ENCODE peak calls at places on chromosomes 7 and 10, in seven cellular contexts. One of them, this sample, is unnamed.

GRCh38 chr7:102933763-102934162 is 21.0 kb downstream of the LRRC17 start:
- DNase-seq in esophagus squamous epithelium: no peak
- DNase-seq in fibroblast of lung: peak; percentile 97
- DNase-seq in astrocyte: peak; percentile 96
- DNase-seq in hepatocyte: peak; percentile 76
- DNase-seq in brain microvascular endothelial cell: peak; percentile 87
- DNase-seq in spleen: no peak
- DNase-seq in this sample: no peak

GRCh38 chr10:19817251-19818046 is 1.2 kb downstream of the PLXDC2 start:
- DNase-seq in astrocyte: no peak
- DNase-seq in hepatocyte: peak; percentile 54
- DNase-seq in fibroblast of lung: peak; percentile 32
- DNase-seq in spleen: peak; percentile 77
- DNase-seq in brain microvascular endothelial cell: no peak
- DNase-seq in esophagus squamous epithelium: no peak
- DNase-seq in this sample: peak; percentile 61

GRCh38 chr7:73885975-73886798 is 25.2 kb downstream of the TMEM270 start:
- DNase-seq in brain microvascular endothelial cell: peak; percentile 63
- DNase-seq in esophagus squamous epithelium: no peak
- DNase-seq in hepatocyte: peak; percentile 62
- DNase-seq in spleen: no peak
- DNase-seq in fibroblast of lung: peak; percentile 82
- DNase-seq in astrocyte: peak; percentile 71
- DNase-seq in this sample: no peak

GRCh38 chr10:6995846-6996245 is 415.0 kb downstream of the SFMBT2 start:
- DNase-seq in esophagus squamous epithelium: no peak
- DNase-seq in fibroblast of lung: peak; percentile 15
- DNase-seq in hepatocyte: no peak
- DNase-seq in brain microvascular endothelial cell: no peak
- DNase-seq in spleen: no peak
- DNase-seq in astrocyte: peak; percentile 7
- DNase-seq in this sample: no peak

GRCh38 chr10:77879065-77879464 is 47.5 kb downstream of the DLG5 start:
- DNase-seq in astrocyte: no peak
- DNase-seq in brain microvascular endothelial cell: no peak
- DNase-seq in esophagus squamous epithelium: no peak
- DNase-seq in fibroblast of lung: no peak
- DNase-seq in spleen: no peak
- DNase-seq in hepatocyte: no peak
- DNase-seq in this sample: no peak

GRCh38 chr10:11018426-11018818 is 750 bp downstream of the CELF2 start:
- DNase-seq in fibroblast of lung: no peak
- DNase-seq in astrocyte: no peak
- DNase-seq in esophagus squamous epithelium: no peak
- DNase-seq in hepatocyte: peak; percentile 20
- DNase-seq in brain microvascular endothelial cell: no peak
- DNase-seq in spleen: peak; percentile 73
- DNase-seq in this sample: peak; percentile 40

GRCh38 chr7:1950623-1951523 is 280.8 kb downstream of the ELFN1 start:
- DNase-seq in hepatocyte: no peak
- DNase-seq in fibroblast of lung: peak; percentile 38
- DNase-seq in esophagus squamous epithelium: no peak
- DNase-seq in astrocyte: peak; percentile 19
- DNase-seq in spleen: peak; percentile 86
- DNase-seq in brain microvascular endothelial cell: no peak
- DNase-seq in this sample: peak; percentile 73

GRCh38 chr10:44978570-44979280 is at the start of gene DEPP1:
- DNase-seq in spleen: peak; percentile 82
- DNase-seq in hepatocyte: peak; percentile 98
- DNase-seq in brain microvascular endothelial cell: peak; percentile 78
- DNase-seq in astrocyte: peak; percentile 88
- DNase-seq in fibroblast of lung: peak; percentile 91
- DNase-seq in esophagus squamous epithelium: peak; percentile 19
- DNase-seq in this sample: peak; percentile 77

GRCh38 chr7:24851791-24852190 is 94.5 kb upstream of the GSDME start:
- DNase-seq in hepatocyte: no peak
- DNase-seq in esophagus squamous epithelium: no peak
- DNase-seq in fibroblast of lung: peak; percentile 45
- DNase-seq in spleen: no peak
- DNase-seq in brain microvascular endothelial cell: peak; percentile 57
- DNase-seq in astrocyte: no peak
- DNase-seq in this sample: peak; percentile 22

GRCh38 chr10:132837905-132838304 is 52.0 kb upstream of the NKX6-2 start:
- DNase-seq in hepatocyte: no peak
- DNase-seq in brain microvascular endothelial cell: no peak
- DNase-seq in esophagus squamous epithelium: no peak
- DNase-seq in astrocyte: no peak
- DNase-seq in fibroblast of lung: no peak
- DNase-seq in spleen: peak; percentile 67
- DNase-seq in this sample: no peak

GRCh38 chr10:43230909-43231522 is 35.8 kb downstream of the RASGEF1A start:
- DNase-seq in hepatocyte: no peak
- DNase-seq in spleen: peak; percentile 68
- DNase-seq in brain microvascular endothelial cell: no peak
- DNase-seq in astrocyte: no peak
- DNase-seq in esophagus squamous epithelium: no peak
- DNase-seq in fibroblast of lung: no peak
- DNase-seq in this sample: no peak

GRCh38 chr7:17279081-17279480 is 19.4 kb upstream of the AHR start:
- DNase-seq in brain microvascular endothelial cell: no peak
- DNase-seq in fibroblast of lung: no peak
- DNase-seq in hepatocyte: no peak
- DNase-seq in spleen: no peak
- DNase-seq in astrocyte: no peak
- DNase-seq in esophagus squamous epithelium: no peak
- DNase-seq in this sample: peak; percentile 26

GRCh38 chr7:154865984-154866685 is 136.8 kb downstream of the PAXIP1 start:
- DNase-seq in brain microvascular endothelial cell: no peak
- DNase-seq in astrocyte: no peak
- DNase-seq in spleen: peak; percentile 44
- DNase-seq in fibroblast of lung: no peak
- DNase-seq in esophagus squamous epithelium: no peak
- DNase-seq in hepatocyte: no peak
- DNase-seq in this sample: no peak

GRCh38 chr10:116168329-116168728 is 104.7 kb downstream of the GFRA1 start:
- DNase-seq in esophagus squamous epithelium: no peak
- DNase-seq in hepatocyte: no peak
- DNase-seq in brain microvascular endothelial cell: no peak
- DNase-seq in astrocyte: no peak
- DNase-seq in fibroblast of lung: no peak
- DNase-seq in spleen: no peak
- DNase-seq in this sample: no peak

GRCh38 chr7:4134204-4134603 is 547.9 kb upstream of the FOXK1 start:
- DNase-seq in esophagus squamous epithelium: no peak
- DNase-seq in hepatocyte: peak; percentile 26
- DNase-seq in spleen: peak; percentile 50
- DNase-seq in astrocyte: no peak
- DNase-seq in brain microvascular endothelial cell: no peak
- DNase-seq in fibroblast of lung: no peak
- DNase-seq in this sample: no peak

GRCh38 chr7:30618961-30619360 is 24.3 kb downstream of the GARS1 start:
- DNase-seq in astrocyte: no peak
- DNase-seq in fibroblast of lung: no peak
- DNase-seq in esophagus squamous epithelium: no peak
- DNase-seq in brain microvascular endothelial cell: no peak
- DNase-seq in hepatocyte: no peak
- DNase-seq in spleen: no peak
- DNase-seq in this sample: no peak

GRCh38 chr7:30616318-30616717 is 21.6 kb downstream of the GARS1 start:
- DNase-seq in hepatocyte: no peak
- DNase-seq in fibroblast of lung: peak; percentile 3
- DNase-seq in brain microvascular endothelial cell: no peak
- DNase-seq in astrocyte: no peak
- DNase-seq in esophagus squamous epithelium: no peak
- DNase-seq in spleen: no peak
- DNase-seq in this sample: no peak

GRCh38 chr7:30617359-30617758 is 22.7 kb downstream of the GARS1 start:
- DNase-seq in hepatocyte: no peak
- DNase-seq in esophagus squamous epithelium: no peak
- DNase-seq in astrocyte: no peak
- DNase-seq in fibroblast of lung: no peak
- DNase-seq in brain microvascular endothelial cell: no peak
- DNase-seq in spleen: no peak
- DNase-seq in this sample: no peak

GRCh38 chr7:30613366-30614325 is 19.0 kb downstream of the GARS1 start:
- DNase-seq in astrocyte: peak; percentile 36
- DNase-seq in fibroblast of lung: peak; percentile 47
- DNase-seq in hepatocyte: no peak
- DNase-seq in esophagus squamous epithelium: no peak
- DNase-seq in brain microvascular endothelial cell: no peak
- DNase-seq in spleen: no peak
- DNase-seq in this sample: no peak

DNA sequence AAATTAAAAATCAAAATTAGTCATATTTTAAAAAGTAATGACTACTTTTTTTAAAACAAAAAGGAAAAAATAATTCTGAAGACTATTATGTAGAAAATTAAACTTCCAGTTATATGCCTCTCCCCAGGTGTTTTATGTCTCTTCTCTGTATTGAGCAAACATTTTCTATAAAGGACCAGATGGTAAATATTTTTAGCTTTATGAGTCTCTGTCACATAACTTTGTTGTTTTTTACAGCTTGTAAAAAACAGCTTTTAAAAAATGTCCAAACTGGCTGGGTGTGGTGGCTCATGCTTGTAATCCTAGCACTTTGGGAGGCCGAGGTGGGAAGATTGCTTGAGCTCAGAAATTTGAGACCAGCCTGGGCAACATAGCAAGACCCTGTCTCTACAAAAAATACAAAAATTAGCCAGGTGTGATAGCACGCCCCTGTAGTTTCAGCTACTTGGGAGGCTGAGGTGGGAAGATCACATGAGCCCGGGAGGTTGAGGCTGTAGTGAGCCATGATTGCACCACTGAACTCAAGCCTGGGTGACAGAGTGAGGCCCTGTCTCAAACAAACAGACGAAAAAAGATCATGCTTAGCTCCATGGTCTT is 23.5 kb downstream of the GARS1 start:
- DNase-seq in hepatocyte: no peak
- DNase-seq in brain microvascular endothelial cell: no peak
- DNase-seq in esophagus squamous epithelium: no peak
- DNase-seq in spleen: no peak
- DNase-seq in fibroblast of lung: no peak
- DNase-seq in astrocyte: no peak
- DNase-seq in this sample: no peak
- H3K36me3 ChIP-seq in hepatocyte: no peaks in the 10 kb centered on the region
- H3K36me3 ChIP-seq in brain microvascular endothelial cell: peaks cover 89% of the 10 kb centered on the region
- H3K36me3 ChIP-seq in esophagus squamous epithelium: no peaks in the 10 kb centered on the region
- H3K36me3 ChIP-seq in spleen: peaks cover 100% of the 10 kb centered on the region
- H3K36me3 ChIP-seq in fibroblast of lung: peaks cover 19% of the 10 kb centered on the region
- H3K36me3 ChIP-seq in astrocyte: peaks cover 84% of the 10 kb centered on the region
- H3K36me3 ChIP-seq in this sample: peaks cover 82% of the 10 kb centered on the region

GRCh38 chr7:156062286-156062685 is 250.0 kb upstream of the SHH start:
- DNase-seq in brain microvascular endothelial cell: no peak
- DNase-seq in hepatocyte: no peak
- DNase-seq in fibroblast of lung: no peak
- DNase-seq in esophagus squamous epithelium: no peak
- DNase-seq in spleen: no peak
- DNase-seq in astrocyte: no peak
- DNase-seq in this sample: no peak
- H3K36me3 ChIP-seq in brain microvascular endothelial cell: no peaks in the 10 kb centered on the region
- H3K36me3 ChIP-seq in hepatocyte: no peaks in the 10 kb centered on the region
- H3K36me3 ChIP-seq in fibroblast of lung: no peaks in the 10 kb centered on the region
- H3K36me3 ChIP-seq in esophagus squamous epithelium: no peaks in the 10 kb centered on the region
- H3K36me3 ChIP-seq in spleen: no peaks in the 10 kb centered on the region
- H3K36me3 ChIP-seq in astrocyte: no peaks in the 10 kb centered on the region
- H3K36me3 ChIP-seq in this sample: no peaks in the 10 kb centered on the region

GRCh38 chr10:79137404-79137803 is 68.6 kb downstream of the ZMIZ1 start:
- DNase-seq in esophagus squamous epithelium: no peak
- DNase-seq in fibroblast of lung: peak; percentile 61
- DNase-seq in astrocyte: peak; percentile 49
- DNase-seq in hepatocyte: no peak
- DNase-seq in spleen: no peak
- DNase-seq in brain microvascular endothelial cell: no peak
- DNase-seq in this sample: peak; percentile 45
- H3K36me3 ChIP-seq in esophagus squamous epithelium: peaks cover 14% of the 10 kb centered on the region
- H3K36me3 ChIP-seq in fibroblast of lung: peaks cover 21% of the 10 kb centered on the region
- H3K36me3 ChIP-seq in astrocyte: peaks cover 14% of the 10 kb centered on the region
- H3K36me3 ChIP-seq in hepatocyte: no peaks in the 10 kb centered on the region
- H3K36me3 ChIP-seq in spleen: peaks cover 18% of the 10 kb centered on the region
- H3K36me3 ChIP-seq in brain microvascular endothelial cell: peaks cover 8% of the 10 kb centered on the region
- H3K36me3 ChIP-seq in this sample: peaks cover 7% of the 10 kb centered on the region

DNA sequence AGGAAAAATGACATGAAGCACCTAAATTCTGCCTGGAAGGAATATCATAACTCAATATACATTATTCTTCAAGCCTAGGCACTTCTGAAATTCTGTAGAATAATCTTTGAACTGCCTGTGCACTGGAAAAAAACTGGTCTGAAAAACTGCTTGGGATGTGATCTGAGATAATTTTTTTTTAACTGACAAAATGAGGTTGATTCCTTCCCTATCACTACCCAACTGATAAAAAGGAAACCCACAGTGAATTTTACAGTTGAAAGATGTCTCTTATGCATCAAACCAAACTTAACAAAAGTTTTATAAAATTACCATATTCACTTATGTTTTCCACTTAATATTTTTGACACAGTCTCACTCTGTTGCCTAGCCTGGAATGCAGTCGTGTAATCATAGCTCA is 67.2 kb upstream of the FAM133B start:
- DNase-seq in spleen: no peak
- DNase-seq in hepatocyte: no peak
- DNase-seq in brain microvascular endothelial cell: no peak
- DNase-seq in esophagus squamous epithelium: no peak
- DNase-seq in astrocyte: no peak
- DNase-seq in fibroblast of lung: no peak
- DNase-seq in this sample: no peak
- H3K36me3 ChIP-seq in spleen: peaks cover 13% of the 10 kb centered on the region
- H3K36me3 ChIP-seq in hepatocyte: no peaks in the 10 kb centered on the region
- H3K36me3 ChIP-seq in brain microvascular endothelial cell: peaks cover 15% of the 10 kb centered on the region
- H3K36me3 ChIP-seq in esophagus squamous epithelium: no peaks in the 10 kb centered on the region
- H3K36me3 ChIP-seq in astrocyte: peaks cover 12% of the 10 kb centered on the region
- H3K36me3 ChIP-seq in fibroblast of lung: no peaks in the 10 kb centered on the region
- H3K36me3 ChIP-seq in this sample: peaks cover 42% of the 10 kb centered on the region

GRCh38 chr7:80791509-80791929 is 127.3 kb downstream of the SEMA3C start:
- DNase-seq in esophagus squamous epithelium: no peak
- DNase-seq in fibroblast of lung: no peak
- DNase-seq in spleen: no peak
- DNase-seq in brain microvascular endothelial cell: no peak
- DNase-seq in hepatocyte: no peak
- DNase-seq in astrocyte: no peak
- DNase-seq in this sample: peak; percentile 75

GRCh38 chr7:80790877-80791276 is 128.0 kb downstream of the SEMA3C start:
- DNase-seq in esophagus squamous epithelium: no peak
- DNase-seq in astrocyte: no peak
- DNase-seq in brain microvascular endothelial cell: no peak
- DNase-seq in hepatocyte: no peak
- DNase-seq in spleen: no peak
- DNase-seq in fibroblast of lung: no peak
- DNase-seq in this sample: peak; percentile 17

DNA sequence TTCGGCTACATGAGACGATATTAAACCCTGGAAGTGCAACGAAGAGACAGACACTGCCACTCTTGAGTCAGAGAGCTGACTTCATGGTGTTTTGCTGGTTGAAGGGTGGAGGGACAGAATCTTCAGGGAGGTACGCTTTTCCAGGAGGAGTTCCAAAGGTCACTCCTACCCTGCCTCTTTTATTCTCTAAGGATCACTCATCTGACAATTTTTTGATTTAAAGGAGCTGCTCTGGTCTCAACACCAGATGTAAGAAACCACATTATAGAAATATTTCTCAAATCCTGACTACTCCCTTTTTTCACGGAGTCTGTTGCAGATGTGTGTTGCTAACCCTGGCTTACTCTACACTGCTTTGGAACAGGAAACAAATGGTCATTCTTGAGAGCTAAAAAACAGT is 123.7 kb downstream of the SEMA3C start:
- DNase-seq in brain microvascular endothelial cell: no peak
- DNase-seq in astrocyte: no peak
- DNase-seq in spleen: no peak
- DNase-seq in hepatocyte: no peak
- DNase-seq in esophagus squamous epithelium: no peak
- DNase-seq in fibroblast of lung: no peak
- DNase-seq in this sample: no peak
- H3K36me3 ChIP-seq in brain microvascular endothelial cell: peaks cover 3% of the 10 kb centered on the region
- H3K36me3 ChIP-seq in astrocyte: peaks cover 22% of the 10 kb centered on the region
- H3K36me3 ChIP-seq in spleen: no peaks in the 10 kb centered on the region
- H3K36me3 ChIP-seq in hepatocyte: no peaks in the 10 kb centered on the region
- H3K36me3 ChIP-seq in esophagus squamous epithelium: no peaks in the 10 kb centered on the region
- H3K36me3 ChIP-seq in fibroblast of lung: peaks cover 14% of the 10 kb centered on the region
- H3K36me3 ChIP-seq in this sample: peaks cover 17% of the 10 kb centered on the region

This sample was measured in SJCRH30.